ENCODE peak calls at places on chromosomes 4 and X, in ten cellular contexts. D is AG10803; W is Caco-2; E is sigmoid colon; P is A549; X is choroid plexus epithelial cell; O is naive thymus-derived CD4-positive, alpha-beta T cell; V is CD4-positive, CD25-positive, alpha-beta regulatory T cell; R is adipocyte; T is AG09309. N is an unnamed sample.

GRCh38 chrX:7054219-7055206 is 93.0 kb upstream of the STS start:
- DNase-seq in D (no peak), W (no peak), E (no peak), P (no peak), X (peak), O (no peak), V (no peak), R (no peak), T (no peak), N (no peak)

GRCh38 chr4:105215609-105216313 is 69.1 kb downstream of the TET2 start:
- DNase-seq in D (no peak), W (no peak), E (no peak), P (no peak), X (peak), O (no peak), V (no peak), R (peak), T (no peak), N (peak)

GRCh38 chr4:55138367-55138766 is 13.0 kb upstream of the KDR start:
- DNase-seq in D (no peak), W (no peak), E (no peak), P (no peak), X (no peak), O (no peak), V (no peak), R (no peak), T (no peak), N (no peak)

GRCh38 chr4:23422878-23423277 is 467.0 kb downstream of the PPARGC1A start:
- DNase-seq in D (no peak), W (no peak), E (no peak), P (no peak), X (no peak), O (no peak), V (no peak), R (no peak), T (no peak), N (no peak)

GRCh38 chrX:38856670-38857069 is 55.4 kb downstream of the MID1IP1 start:
- DNase-seq in D (no peak), W (no peak), E (no peak), P (no peak), X (no peak), O (no peak), V (no peak), R (no peak), T (no peak), N (no peak)

GRCh38 chr4:102694791-102695190 is 66.0 kb downstream of the MANBA start:
- DNase-seq in D (no peak), W (no peak), E (no peak), P (no peak), X (no peak), O (no peak), V (no peak), R (no peak), T (no peak), N (no peak)

GRCh38 chr4:15451866-15452765 is 17.6 kb upstream of the CC2D2A start:
- DNase-seq in D (peak), W (no peak), E (peak), P (peak), X (peak), O (no peak), V (no peak), R (peak), T (peak), N (peak)

GRCh38 chr4:73308286-73308685 is 49.7 kb upstream of the ANKRD17 start:
- DNase-seq in D (peak), W (no peak), E (no peak), P (peak), X (peak), O (no peak), V (no peak), R (peak), T (no peak), N (peak)

GRCh38 chrX:108224727-108225455 is 133.3 kb downstream of the ATG4A start:
- DNase-seq in D (peak), W (peak), E (no peak), P (peak), X (peak), O (no peak), V (peak), R (peak), T (no peak), N (peak)

GRCh38 chr4:185932491-185932890 is 120.5 kb upstream of the SORBS2 start:
- DNase-seq in D (peak), W (no peak), E (no peak), P (no peak), X (peak), O (no peak), V (no peak), R (peak), T (no peak), N (peak)

GRCh38 chr4:72567821-72568620 is 1.0 kb downstream of the ADAMTS3 start:
- DNase-seq in D (peak), W (no peak), E (peak), P (peak), X (peak), O (no peak), V (peak), R (peak), T (peak), N (peak)

GRCh38 chrX:31200430-31200829 is 128.6 kb upstream of the FTHL17 start:
- DNase-seq in D (no peak), W (no peak), E (no peak), P (no peak), X (no peak), O (no peak), V (no peak), R (no peak), T (no peak), N (no peak)

GRCh38 chrX:10744011-10744410 is 123.6 kb upstream of the MID1 start:
- DNase-seq in D (no peak), W (peak), E (no peak), P (no peak), X (no peak), O (no peak), V (no peak), R (no peak), T (no peak), N (no peak)

GRCh38 chrX:30228526-30228925 is 1.9 kb upstream of the MAGEB3 start:
- DNase-seq in D (no peak), W (no peak), E (no peak), P (no peak), X (no peak), O (no peak), V (no peak), R (no peak), T (no peak), N (no peak)

GRCh38 chr4:26048378-26048882 is 134.4 kb downstream of the SMIM20 start:
- DNase-seq in D (peak), W (no peak), E (peak), P (no peak), X (peak), O (no peak), V (no peak), R (peak), T (peak), N (peak)

GRCh38 chr4:35684755-35685154 is 559.6 kb downstream of the ARAP2 start:
- DNase-seq in D (no peak), W (no peak), E (no peak), P (no peak), X (no peak), O (no peak), V (no peak), R (no peak), T (no peak), N (no peak)

GRCh38 chr4:26793750-26794149 is 66.9 kb upstream of the STIM2 start:
- DNase-seq in D (no peak), W (no peak), E (no peak), P (no peak), X (no peak), O (no peak), V (no peak), R (no peak), T (no peak), N (no peak)

GRCh38 chr4:82431831-82432230 is 1.4 kb downstream of the ENOPH1 start:
- DNase-seq in D (no peak), W (no peak), E (no peak), P (no peak), X (no peak), O (no peak), V (no peak), R (peak), T (no peak), N (no peak)

GRCh38 chr4:82430193-82431025 is at the start of the genes ENOPH1 and HNRNPDL:
- DNase-seq in D (peak), W (peak), E (peak), P (peak), X (peak), O (peak), V (peak), R (peak), T (peak), N (peak)

GRCh38 chr4:82433791-82434190 is 3.4 kb downstream of the ENOPH1 start:
- DNase-seq in D (no peak), W (no peak), E (no peak), P (no peak), X (no peak), O (no peak), V (no peak), R (no peak), T (no peak), N (no peak)

GRCh38 chr4:82431026-82431745 is 796 bp downstream of the ENOPH1 start:
- DNase-seq in D (peak), W (peak), E (no peak), P (peak), X (peak), O (no peak), V (peak), R (peak), T (no peak), N (no peak)

DNA sequence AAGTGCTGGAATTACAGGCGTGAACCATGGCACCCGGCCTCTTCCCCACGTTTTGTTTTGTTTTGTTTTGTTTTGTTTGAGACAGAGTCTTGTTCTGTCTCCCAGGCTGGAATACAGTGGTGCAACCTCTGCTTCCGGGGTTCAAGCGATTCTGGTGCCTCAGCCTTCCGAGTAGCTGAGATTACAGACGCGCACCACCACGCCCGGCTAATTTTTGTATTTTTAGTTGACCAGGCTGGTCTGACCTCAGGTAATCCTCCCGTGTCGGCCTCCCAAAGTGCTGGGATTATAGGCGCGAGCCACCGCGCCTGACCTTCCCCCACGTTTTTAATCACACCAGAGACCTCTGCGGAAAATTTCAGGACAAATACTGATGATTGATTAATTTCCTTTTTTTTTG is 2.2 kb downstream of the ENOPH1 start:
- DNase-seq in D (no peak), W (no peak), E (no peak), P (no peak), X (no peak), O (no peak), V (no peak), R (no peak), T (no peak), N (no peak)
- H3K4me3 ChIP-seq in D (no peak), W (no peak), E (no peak), P (no peak), X (no peak), O (no peak), V (no peak), R (no peak), T (no peak), N (no peak)

GRCh38 chr4:146437778-146438177 is 84.0 kb downstream of the SLC10A7 start:
- DNase-seq in D (no peak), W (no peak), E (no peak), P (no peak), X (no peak), O (no peak), V (no peak), R (no peak), T (no peak), N (no peak)

GRCh38 chr4:146432065-146432464 is 89.7 kb downstream of the SLC10A7 start:
- DNase-seq in D (no peak), W (no peak), E (no peak), P (no peak), X (no peak), O (no peak), V (no peak), R (no peak), T (no peak), N (no peak)

GRCh38 chr4:146439437-146439836 is 82.3 kb downstream of the SLC10A7 start:
- DNase-seq in D (no peak), W (no peak), E (no peak), P (no peak), X (no peak), O (no peak), V (no peak), R (no peak), T (no peak), N (no peak)

GRCh38 chr4:146436423-146437162 is 85.1 kb downstream of the SLC10A7 start:
- DNase-seq in D (peak), W (no peak), E (no peak), P (no peak), X (peak), O (no peak), V (no peak), R (peak), T (no peak), N (peak)

DNA sequence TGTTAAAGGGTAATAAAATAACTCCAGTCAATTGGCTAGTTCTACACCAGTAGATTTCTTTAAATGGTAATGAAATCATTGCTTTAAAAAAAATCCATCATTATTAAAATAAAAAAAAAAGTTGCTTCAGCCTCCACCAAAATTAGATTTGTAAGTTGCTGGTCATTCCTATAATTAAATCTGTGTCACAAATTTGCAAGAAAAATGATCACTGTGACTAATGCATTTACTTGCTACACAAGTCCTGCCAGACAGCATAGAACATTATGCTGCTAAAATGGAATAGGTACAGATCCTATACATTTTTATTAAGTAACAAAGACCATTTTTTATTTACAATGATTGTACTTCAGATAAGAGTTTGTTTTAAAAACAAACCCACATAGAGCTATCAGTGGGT is 85.8 kb downstream of the SLC10A7 start:
- DNase-seq in D (no peak), W (no peak), E (no peak), P (no peak), X (no peak), O (no peak), V (no peak), R (no peak), T (no peak), N (peak)
- H3K4me3 ChIP-seq in D (no peak), W (no peak), E (no peak), P (no peak), X (no peak), O (no peak), V (no peak), R (no peak), T (no peak), N (no peak)

DNA sequence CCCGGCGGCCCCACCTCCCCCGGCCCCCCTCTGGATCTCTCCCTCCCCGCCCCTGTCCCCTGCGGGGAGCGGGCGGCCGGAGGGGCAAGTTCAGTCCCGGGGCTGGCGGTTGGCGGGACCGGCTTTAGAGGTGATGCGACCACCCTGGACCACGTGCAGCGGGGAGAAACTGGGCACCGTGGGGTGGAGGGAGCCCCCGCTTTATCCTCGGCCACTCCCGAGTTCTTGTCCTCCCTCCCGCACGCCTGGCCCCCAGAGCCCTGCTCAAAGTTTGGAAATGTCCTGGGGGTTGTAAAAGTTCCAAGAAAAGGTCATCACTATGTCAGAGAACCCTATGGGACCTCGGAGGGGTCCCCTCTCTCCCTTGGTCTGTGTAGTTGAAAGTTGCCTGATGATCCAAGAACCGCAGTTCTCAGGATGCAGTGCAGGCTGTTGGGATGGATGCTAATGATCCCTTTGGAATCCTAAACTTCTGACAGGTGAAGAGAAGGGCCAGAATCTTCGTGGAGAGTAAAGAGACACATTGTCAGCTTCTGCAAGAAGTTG is 411 bp upstream of the VEGFC start:
- DNase-seq in D (no peak), W (no peak), E (no peak), P (no peak), X (no peak), O (no peak), V (no peak), R (no peak), T (no peak), N (no peak)
- H3K4me3 ChIP-seq in D (peak), W (no peak), E (peak), P (peak), X (peak), O (no peak), V (no peak), R (peak), T (peak), N (peak)

GRCh38 chr4:8861576-8862279 is 9.9 kb downstream of the HMX1 start:
- DNase-seq in D (no peak), W (no peak), E (no peak), P (no peak), X (no peak), O (no peak), V (no peak), R (no peak), T (no peak), N (no peak)

GRCh38 chr4:8860096-8860891 is 11.3 kb downstream of the HMX1 start:
- DNase-seq in D (no peak), W (no peak), E (no peak), P (no peak), X (no peak), O (no peak), V (no peak), R (no peak), T (no peak), N (no peak)

GRCh38 chr4:8859550-8860095 is 12.0 kb downstream of the HMX1 start:
- DNase-seq in D (no peak), W (no peak), E (no peak), P (no peak), X (no peak), O (no peak), V (no peak), R (no peak), T (no peak), N (no peak)

GRCh38 chr4:8862334-8862733 is 9.3 kb downstream of the HMX1 start:
- DNase-seq in D (no peak), W (no peak), E (no peak), P (no peak), X (no peak), O (no peak), V (no peak), R (no peak), T (no peak), N (no peak)

DNA sequence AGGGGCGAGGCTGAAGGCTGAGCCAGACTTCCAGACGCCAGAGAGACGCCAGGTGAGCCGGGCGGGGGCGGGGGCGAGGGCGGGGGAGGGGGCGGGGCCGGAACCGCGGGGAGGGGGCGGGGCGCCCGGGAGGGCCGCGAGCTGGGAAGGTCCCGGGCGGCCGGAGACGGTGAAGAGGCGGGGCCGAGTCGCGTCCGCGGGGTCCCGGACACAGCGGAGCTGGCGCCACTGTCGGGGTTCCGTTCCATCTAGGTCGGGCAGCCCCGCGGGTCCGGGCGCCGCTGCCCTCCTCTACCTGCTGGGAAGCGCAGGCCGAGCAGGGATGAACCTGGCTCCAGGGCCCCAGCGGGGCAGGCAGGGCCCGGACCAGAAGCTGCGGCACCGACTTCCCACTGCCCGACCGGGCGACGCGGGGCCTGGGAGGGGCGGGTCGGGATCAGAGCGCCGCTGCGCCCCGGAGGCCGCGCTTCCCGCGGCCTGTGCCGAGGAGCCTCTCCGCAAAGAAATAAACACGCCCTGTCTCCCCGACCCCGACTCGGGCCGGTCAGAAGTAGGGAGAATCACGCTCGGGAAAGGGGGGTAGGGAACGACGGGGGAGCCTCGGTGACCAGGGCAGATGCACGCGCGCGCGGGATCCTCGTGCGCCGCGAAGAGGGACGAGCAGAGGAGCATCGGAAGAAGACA is 10.6 kb downstream of the HMX1 start:
- DNase-seq in D (no peak), W (no peak), E (no peak), P (no peak), X (no peak), O (no peak), V (no peak), R (no peak), T (no peak), N (no peak)
- H3K4me3 ChIP-seq in D (no peak), W (peak), E (no peak), P (peak), X (no peak), O (no peak), V (no peak), R (no peak), T (no peak), N (no peak)

GRCh38 chr4:1515156-1515555 is 108.9 kb upstream of the NKX1-1 start:
- DNase-seq in D (no peak), W (no peak), E (no peak), P (no peak), X (no peak), O (no peak), V (no peak), R (no peak), T (no peak), N (no peak)

GRCh38 chr4:1517592-1518411 is 111.6 kb upstream of the NKX1-1 start:
- DNase-seq in D (no peak), W (no peak), E (peak), P (no peak), X (no peak), O (no peak), V (no peak), R (no peak), T (no peak), N (no peak)

GRCh38 chr4:1516261-1516660 is 110.0 kb upstream of the NKX1-1 start:
- DNase-seq in D (no peak), W (no peak), E (no peak), P (no peak), X (no peak), O (no peak), V (no peak), R (no peak), T (no peak), N (no peak)

GRCh38 chr4:1515763-1516162 is 109.5 kb upstream of the NKX1-1 start:
- DNase-seq in D (no peak), W (no peak), E (no peak), P (no peak), X (no peak), O (no peak), V (no peak), R (no peak), T (no peak), N (no peak)

GRCh38 chr4:1516881-1517480 is 110.7 kb upstream of the NKX1-1 start:
- DNase-seq in D (no peak), W (no peak), E (peak), P (no peak), X (no peak), O (no peak), V (no peak), R (no peak), T (no peak), N (no peak)
- H3K4me3 ChIP-seq in D (no peak), W (no peak), E (no peak), P (no peak), X (no peak), O (no peak), V (no peak), R (no peak), T (no peak), N (no peak)